ENCODE peak calls at places on chromosomes 4 and X, in eight cellular contexts. F is HEK293T, K is ELR, Q is COR-L47, J is HT1080, C is NCI-H82, Y is nucleus accumbens, I is NAMALWA. A is an unnamed sample.

GRCh38 chrX:149151805-149152757 is 353.0 kb downstream of the IDS start:
- DNase-seq in F (no peak), K (no peak), Q (no peak), J (peak; percentile 79), C (no peak), Y (no peak), I (no peak), A (no peak)

GRCh38 chr4:63123441-63123840 is 1285.8 kb downstream of the TECRL start:
- DNase-seq in F (no peak), K (no peak), Q (no peak), J (peak; percentile 54), C (no peak), Y (no peak), I (no peak), A (no peak)

GRCh38 chr4:112201915-112202505 is 29.6 kb upstream of the AP1AR start:
- DNase-seq in F (no peak), K (no peak), Q (no peak), J (no peak), C (no peak), Y (no peak), I (no peak), A (no peak)

GRCh38 chr4:141347738-141348524 is 127.2 kb downstream of the ZNF330 start:
- DNase-seq in F (no peak), K (peak; percentile 26), Q (no peak), J (peak; percentile 19), C (no peak), Y (no peak), I (no peak), A (no peak)

GRCh38 chr4:89898304-89898716 is 3.7 kb downstream of the MMRN1 start:
- DNase-seq in F (no peak), K (no peak), Q (no peak), J (no peak), C (peak; percentile 5), Y (no peak), I (peak; percentile 9), A (no peak)

GRCh38 chrX:10633722-10634121 is 13.3 kb upstream of the MID1 start:
- DNase-seq in F (peak; percentile 34), K (peak; percentile 91), Q (no peak), J (peak; percentile 90), C (no peak), Y (peak; percentile 2), I (no peak), A (no peak)

GRCh38 chr4:20264688-20265087 is 13.0 kb downstream of the SLIT2 start:
- DNase-seq in F (no peak), K (no peak), Q (no peak), J (no peak), C (no peak), Y (no peak), I (no peak), A (no peak)

GRCh38 chr4:134072137-134072536 is 129.5 kb downstream of the PABPC4L start:
- DNase-seq in F (no peak), K (no peak), Q (no peak), J (no peak), C (no peak), Y (no peak), I (no peak), A (no peak)

GRCh38 chr4:39103291-39103690 is 41.3 kb downstream of the KLHL5 start:
- DNase-seq in F (no peak), K (peak; percentile 8), Q (no peak), J (peak; percentile 15), C (no peak), Y (no peak), I (peak; percentile 17), A (no peak)

GRCh38 chrX:136473663-136474062 is 14.1 kb upstream of the BRS3 start:
- DNase-seq in F (no peak), K (no peak), Q (no peak), J (no peak), C (no peak), Y (no peak), I (no peak), A (no peak)

GRCh38 chr4:1234811-1235292 is 14.1 kb downstream of the CTBP1 start:
- DNase-seq in F (no peak), K (no peak), Q (no peak), J (no peak), C (no peak), Y (no peak), I (no peak), A (no peak)

GRCh38 chr4:36317731-36318130 is 36.3 kb downstream of the DTHD1 start:
- DNase-seq in F (no peak), K (no peak), Q (no peak), J (no peak), C (no peak), Y (no peak), I (no peak), A (no peak)

GRCh38 chrX:140983730-140984129 is 18.7 kb upstream of the SPANXB1 start:
- DNase-seq in F (no peak), K (no peak), Q (no peak), J (no peak), C (no peak), Y (no peak), I (no peak), A (no peak)

GRCh38 chr4:8820178-8821102 is 51.2 kb downstream of the HMX1 start:
- DNase-seq in F (no peak), K (no peak), Q (no peak), J (no peak), C (no peak), Y (no peak), I (no peak), A (no peak)

GRCh38 chr4:96652158-96652557 is 812.3 kb downstream of the PDHA2 start:
- DNase-seq in F (no peak), K (no peak), Q (no peak), J (peak; percentile 48), C (no peak), Y (no peak), I (no peak), A (no peak)

GRCh38 chr4:19883841-19884240 is 367.9 kb upstream of the SLIT2 start:
- DNase-seq in F (no peak), K (peak; percentile 37), Q (no peak), J (no peak), C (no peak), Y (no peak), I (no peak), A (no peak)

GRCh38 chrX:116824785-116825184 is 362.0 kb upstream of the CT83 start:
- DNase-seq in F (no peak), K (no peak), Q (no peak), J (no peak), C (no peak), Y (no peak), I (no peak), A (no peak)

GRCh38 chr4:189143255-189143654 is 797.4 kb upstream of the FRG1 start:
- DNase-seq in F (no peak), K (peak; percentile 60), Q (no peak), J (peak; percentile 95), C (no peak), Y (no peak), I (no peak), A (no peak)

GRCh38 chrX:118974088-118974907 is at the start of gene LONRF3:
- DNase-seq in F (no peak), K (peak; percentile 19), Q (no peak), J (no peak), C (peak; percentile 34), Y (peak; percentile 15), I (no peak), A (peak; percentile 50)

GRCh38 chr4:83255584-83255983 is 29.0 kb downstream of the COQ2 start:
- DNase-seq in F (peak; percentile 33), K (peak; percentile 90), Q (no peak), J (peak; percentile 72), C (no peak), Y (no peak), I (no peak), A (no peak)

GRCh38 chr4:186485621-186486062 is 69.7 kb downstream of the MTNR1A start:
- DNase-seq in F (no peak), K (peak; percentile 8), Q (no peak), J (peak; percentile 8), C (no peak), Y (peak; percentile 34), I (no peak), A (no peak)

GRCh38 chr4:136392576-136392975 is 1139.7 kb downstream of the PCDH18 start:
- DNase-seq in F (no peak), K (peak; percentile 68), Q (no peak), J (no peak), C (no peak), Y (no peak), I (no peak), A (no peak)

GRCh38 chr4:4984186-4984585 is 35.1 kb downstream of the CYTL1 start:
- DNase-seq in F (no peak), K (no peak), Q (no peak), J (no peak), C (no peak), Y (no peak), I (no peak), A (no peak)

GRCh38 chr4:55186123-55186522 is 60.7 kb upstream of the KDR start:
- DNase-seq in F (no peak), K (peak; percentile 26), Q (no peak), J (no peak), C (no peak), Y (no peak), I (peak; percentile 9), A (no peak)

GRCh38 chrX:125710403-125711062 is 390.9 kb downstream of the TEX13C start:
- DNase-seq in F (no peak), K (no peak), Q (no peak), J (peak; percentile 0), C (peak; percentile 78), Y (no peak), I (no peak), A (no peak)

GRCh38 chrX:71184092-71184491 is 38.9 kb upstream of the GJB1 start:
- DNase-seq in F (no peak), K (no peak), Q (no peak), J (no peak), C (no peak), Y (no peak), I (no peak), A (no peak)

GRCh38 chr4:42865572-42866189 is 26.8 kb upstream of the GRXCR1 start:
- DNase-seq in F (peak; percentile 43), K (peak; percentile 42), Q (peak; percentile 39), J (peak; percentile 52), C (peak; percentile 75), Y (no peak), I (peak; percentile 80), A (peak; percentile 28)

GRCh38 chr4:99275050-99275449 is 15.7 kb downstream of the ADH1A start:
- DNase-seq in F (no peak), K (no peak), Q (no peak), J (no peak), C (no peak), Y (no peak), I (no peak), A (no peak)

GRCh38 chr4:114698256-114698655 is 99.6 kb downstream of the UGT8 start:
- DNase-seq in F (no peak), K (no peak), Q (no peak), J (no peak), C (no peak), Y (no peak), I (no peak), A (no peak)

GRCh38 chrX:140918398-140919043 is 83.9 kb upstream of the SPANXB1 start:
- DNase-seq in F (peak; percentile 53), K (peak; percentile 75), Q (peak; percentile 0), J (peak; percentile 84), C (peak; percentile 76), Y (peak; percentile 0), I (peak; percentile 92), A (peak; percentile 18)

GRCh38 chrX:35826503-35826902 is 28.4 kb downstream of the MAGEB16 start:
- DNase-seq in F (no peak), K (no peak), Q (peak; percentile 32), J (peak; percentile 23), C (no peak), Y (no peak), I (no peak), A (no peak)

A was measured in GM13977.